ENCODE peak calls at places on chromosomes 5 and 9, in eight cellular contexts. One of them, this sample, is unnamed.

GRCh38 chr5:92801921-92802320 is 779.1 kb downstream of the NR2F1-AS1 start:
- DNase-seq in cardiac muscle cell: peak; percentile 49
- DNase-seq in mammary epithelial cell: no peak
- DNase-seq in breast epithelium: no peak
- DNase-seq in A549: peak; percentile 29
- DNase-seq in neural progenitor cell: no peak
- DNase-seq in body of pancreas: no peak
- DNase-seq in sigmoid colon: no peak
- DNase-seq in this sample: no peak

GRCh38 chr5:39205550-39205949 is 13.8 kb downstream of the FYB1 start:
- DNase-seq in cardiac muscle cell: no peak
- DNase-seq in sigmoid colon: no peak
- DNase-seq in breast epithelium: no peak
- DNase-seq in body of pancreas: no peak
- DNase-seq in mammary epithelial cell: no peak
- DNase-seq in A549: no peak
- DNase-seq in neural progenitor cell: no peak
- DNase-seq in this sample: no peak

GRCh38 chr9:85487872-85488271 is 253.9 kb downstream of the AGTPBP1 start:
- DNase-seq in sigmoid colon: no peak
- DNase-seq in mammary epithelial cell: peak; percentile 43
- DNase-seq in cardiac muscle cell: no peak
- DNase-seq in breast epithelium: no peak
- DNase-seq in A549: no peak
- DNase-seq in neural progenitor cell: no peak
- DNase-seq in body of pancreas: no peak
- DNase-seq in this sample: no peak

GRCh38 chr9:3916984-3917383 is 382.9 kb downstream of the GLIS3 start:
- DNase-seq in cardiac muscle cell: no peak
- DNase-seq in neural progenitor cell: no peak
- DNase-seq in sigmoid colon: no peak
- DNase-seq in breast epithelium: no peak
- DNase-seq in A549: peak; percentile 11
- DNase-seq in body of pancreas: no peak
- DNase-seq in mammary epithelial cell: no peak
- DNase-seq in this sample: no peak

GRCh38 chr5:417765-418559 is 25.0 kb upstream of the EXOC3 start:
- DNase-seq in mammary epithelial cell: no peak
- DNase-seq in body of pancreas: no peak
- DNase-seq in cardiac muscle cell: no peak
- DNase-seq in neural progenitor cell: no peak
- DNase-seq in A549: no peak
- DNase-seq in breast epithelium: no peak
- DNase-seq in sigmoid colon: no peak
- DNase-seq in this sample: no peak

GRCh38 chr5:76547891-76548524 is 75.2 kb downstream of the F2RL2 start:
- DNase-seq in neural progenitor cell: no peak
- DNase-seq in body of pancreas: no peak
- DNase-seq in cardiac muscle cell: no peak
- DNase-seq in mammary epithelial cell: no peak
- DNase-seq in sigmoid colon: no peak
- DNase-seq in breast epithelium: no peak
- DNase-seq in A549: no peak
- DNase-seq in this sample: no peak

GRCh38 chr9:121073038-121073437 is 1.7 kb upstream of the CNTRL start:
- DNase-seq in sigmoid colon: peak; percentile 88
- DNase-seq in mammary epithelial cell: peak; percentile 71
- DNase-seq in cardiac muscle cell: no peak
- DNase-seq in neural progenitor cell: no peak
- DNase-seq in body of pancreas: no peak
- DNase-seq in breast epithelium: no peak
- DNase-seq in A549: peak; percentile 41
- DNase-seq in this sample: peak; percentile 69

GRCh38 chr9:79572032-79572890 is 496 bp downstream of the TLE4 start:
- DNase-seq in cardiac muscle cell: peak; percentile 86
- DNase-seq in body of pancreas: peak; percentile 59
- DNase-seq in mammary epithelial cell: peak; percentile 50
- DNase-seq in sigmoid colon: peak; percentile 68
- DNase-seq in neural progenitor cell: peak; percentile 83
- DNase-seq in A549: peak; percentile 33
- DNase-seq in breast epithelium: no peak
- DNase-seq in this sample: peak; percentile 74

GRCh38 chr5:141692919-141693848 is 11.2 kb upstream of the ARAP3 start:
- DNase-seq in cardiac muscle cell: no peak
- DNase-seq in sigmoid colon: no peak
- DNase-seq in body of pancreas: no peak
- DNase-seq in mammary epithelial cell: no peak
- DNase-seq in neural progenitor cell: peak; percentile 29
- DNase-seq in breast epithelium: no peak
- DNase-seq in A549: no peak
- DNase-seq in this sample: no peak

GRCh38 chr9:20511680-20512079 is 110.6 kb downstream of the MLLT3 start:
- DNase-seq in mammary epithelial cell: peak; percentile 14
- DNase-seq in sigmoid colon: no peak
- DNase-seq in neural progenitor cell: no peak
- DNase-seq in breast epithelium: no peak
- DNase-seq in cardiac muscle cell: no peak
- DNase-seq in body of pancreas: no peak
- DNase-seq in A549: peak; percentile 26
- DNase-seq in this sample: no peak

GRCh38 chr5:39767906-39768305 is 343.1 kb upstream of the DAB2 start:
- DNase-seq in breast epithelium: no peak
- DNase-seq in cardiac muscle cell: no peak
- DNase-seq in sigmoid colon: no peak
- DNase-seq in body of pancreas: no peak
- DNase-seq in neural progenitor cell: no peak
- DNase-seq in mammary epithelial cell: no peak
- DNase-seq in A549: no peak
- DNase-seq in this sample: no peak

GRCh38 chr5:126973193-126973592 is 57.2 kb downstream of the MARCHF3 start:
- DNase-seq in breast epithelium: no peak
- DNase-seq in body of pancreas: no peak
- DNase-seq in neural progenitor cell: no peak
- DNase-seq in A549: no peak
- DNase-seq in mammary epithelial cell: no peak
- DNase-seq in sigmoid colon: no peak
- DNase-seq in cardiac muscle cell: no peak
- DNase-seq in this sample: no peak

GRCh38 chr5:112940670-112941069 is 18.6 kb upstream of the REEP5 start:
- DNase-seq in cardiac muscle cell: no peak
- DNase-seq in body of pancreas: no peak
- DNase-seq in neural progenitor cell: no peak
- DNase-seq in A549: no peak
- DNase-seq in sigmoid colon: no peak
- DNase-seq in mammary epithelial cell: no peak
- DNase-seq in breast epithelium: no peak
- DNase-seq in this sample: no peak

GRCh38 chr5:150485770-150486401 is 22.0 kb upstream of the NDST1 start:
- DNase-seq in neural progenitor cell: peak; percentile 81
- DNase-seq in A549: peak; percentile 48
- DNase-seq in cardiac muscle cell: peak; percentile 74
- DNase-seq in mammary epithelial cell: no peak
- DNase-seq in sigmoid colon: peak; percentile 85
- DNase-seq in body of pancreas: peak; percentile 59
- DNase-seq in breast epithelium: no peak
- DNase-seq in this sample: peak; percentile 77

GRCh38 chr9:111114486-111114885 is 76.2 kb upstream of the LPAR1 start:
- DNase-seq in neural progenitor cell: no peak
- DNase-seq in sigmoid colon: no peak
- DNase-seq in cardiac muscle cell: no peak
- DNase-seq in mammary epithelial cell: no peak
- DNase-seq in body of pancreas: no peak
- DNase-seq in breast epithelium: no peak
- DNase-seq in A549: no peak
- DNase-seq in this sample: no peak

GRCh38 chr5:51882647-51883046 is 499.4 kb downstream of the ISL1 start:
- DNase-seq in breast epithelium: no peak
- DNase-seq in mammary epithelial cell: no peak
- DNase-seq in body of pancreas: no peak
- DNase-seq in neural progenitor cell: no peak
- DNase-seq in sigmoid colon: no peak
- DNase-seq in A549: no peak
- DNase-seq in cardiac muscle cell: no peak
- DNase-seq in this sample: no peak

GRCh38 chr9:134622896-134623407 is 18.7 kb upstream of the COL5A1 start:
- DNase-seq in body of pancreas: peak; percentile 2
- DNase-seq in A549: no peak
- DNase-seq in cardiac muscle cell: no peak
- DNase-seq in breast epithelium: peak; percentile 46
- DNase-seq in mammary epithelial cell: no peak
- DNase-seq in sigmoid colon: no peak
- DNase-seq in neural progenitor cell: no peak
- DNase-seq in this sample: peak; percentile 36

GRCh38 chr5:6765612-6766525 is 52.6 kb downstream of the TENT4A start:
- DNase-seq in cardiac muscle cell: peak; percentile 78
- DNase-seq in mammary epithelial cell: peak; percentile 79
- DNase-seq in breast epithelium: peak; percentile 75
- DNase-seq in sigmoid colon: peak; percentile 77
- DNase-seq in A549: peak; percentile 90
- DNase-seq in body of pancreas: peak; percentile 74
- DNase-seq in neural progenitor cell: peak; percentile 88
- DNase-seq in this sample: peak; percentile 73

GRCh38 chr5:40676643-40677333 is 2.9 kb upstream of the PTGER4 start:
- DNase-seq in breast epithelium: no peak
- DNase-seq in neural progenitor cell: no peak
- DNase-seq in cardiac muscle cell: no peak
- DNase-seq in A549: no peak
- DNase-seq in mammary epithelial cell: peak; percentile 43
- DNase-seq in sigmoid colon: peak; percentile 79
- DNase-seq in body of pancreas: no peak
- DNase-seq in this sample: peak; percentile 67

GRCh38 chr5:131548190-131548589 is 86.8 kb downstream of the RAPGEF6 start:
- DNase-seq in mammary epithelial cell: no peak
- DNase-seq in breast epithelium: no peak
- DNase-seq in cardiac muscle cell: no peak
- DNase-seq in body of pancreas: no peak
- DNase-seq in sigmoid colon: no peak
- DNase-seq in neural progenitor cell: no peak
- DNase-seq in A549: no peak
- DNase-seq in this sample: no peak

GRCh38 chr5:179311091-179311470 is 34.2 kb downstream of the ADAMTS2 start:
- DNase-seq in cardiac muscle cell: no peak
- DNase-seq in body of pancreas: no peak
- DNase-seq in sigmoid colon: peak; percentile 60
- DNase-seq in neural progenitor cell: no peak
- DNase-seq in A549: no peak
- DNase-seq in mammary epithelial cell: no peak
- DNase-seq in breast epithelium: peak; percentile 31
- DNase-seq in this sample: no peak

GRCh38 chr9:21994526-21994995 is at the start of gene CDKN2B-AS1:
- DNase-seq in sigmoid colon: no peak
- DNase-seq in cardiac muscle cell: peak; percentile 51
- DNase-seq in mammary epithelial cell: peak; percentile 77
- DNase-seq in breast epithelium: no peak
- DNase-seq in A549: no peak
- DNase-seq in body of pancreas: peak; percentile 36
- DNase-seq in neural progenitor cell: peak; percentile 55
- DNase-seq in this sample: peak; percentile 37

DNA sequence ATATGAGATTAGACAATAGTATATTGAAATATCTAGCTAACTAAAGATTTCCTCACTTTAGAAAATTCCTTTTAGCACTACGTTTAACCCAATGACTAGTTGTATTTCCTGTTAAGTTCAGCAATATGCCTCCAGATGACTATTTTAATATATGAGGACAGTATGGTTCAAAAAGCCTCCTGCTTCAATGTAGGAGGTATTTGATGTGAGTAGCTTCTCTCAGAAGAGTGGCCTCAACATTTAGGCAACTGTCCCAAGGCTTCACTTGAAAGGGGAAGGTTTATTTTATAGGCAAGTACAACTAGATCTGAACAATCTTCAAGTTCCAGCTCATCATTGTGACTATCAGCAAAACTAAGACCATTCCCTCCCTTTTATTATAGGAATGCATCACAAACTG is 2.1 kb upstream of the MEF2C start:
- DNase-seq in body of pancreas: no peak
- DNase-seq in neural progenitor cell: no peak
- DNase-seq in A549: no peak
- DNase-seq in cardiac muscle cell: no peak
- DNase-seq in mammary epithelial cell: no peak
- DNase-seq in breast epithelium: no peak
- DNase-seq in sigmoid colon: no peak
- DNase-seq in this sample: no peak
- H3K4me1 ChIP-seq in body of pancreas: peaks cover 12% of the 10 kb centered on the region
- H3K4me1 ChIP-seq in neural progenitor cell: peaks cover 15% of the 10 kb centered on the region
- H3K4me1 ChIP-seq in A549: peaks cover 6% of the 10 kb centered on the region
- H3K4me1 ChIP-seq in cardiac muscle cell: peaks cover 12% of the 10 kb centered on the region
- H3K4me1 ChIP-seq in mammary epithelial cell: peaks cover 15% of the 10 kb centered on the region
- H3K4me1 ChIP-seq in breast epithelium: no peaks in the 10 kb centered on the region
- H3K4me1 ChIP-seq in sigmoid colon: peaks cover 51% of the 10 kb centered on the region
- H3K4me1 ChIP-seq in this sample: no peaks in the 10 kb centered on the region

DNA sequence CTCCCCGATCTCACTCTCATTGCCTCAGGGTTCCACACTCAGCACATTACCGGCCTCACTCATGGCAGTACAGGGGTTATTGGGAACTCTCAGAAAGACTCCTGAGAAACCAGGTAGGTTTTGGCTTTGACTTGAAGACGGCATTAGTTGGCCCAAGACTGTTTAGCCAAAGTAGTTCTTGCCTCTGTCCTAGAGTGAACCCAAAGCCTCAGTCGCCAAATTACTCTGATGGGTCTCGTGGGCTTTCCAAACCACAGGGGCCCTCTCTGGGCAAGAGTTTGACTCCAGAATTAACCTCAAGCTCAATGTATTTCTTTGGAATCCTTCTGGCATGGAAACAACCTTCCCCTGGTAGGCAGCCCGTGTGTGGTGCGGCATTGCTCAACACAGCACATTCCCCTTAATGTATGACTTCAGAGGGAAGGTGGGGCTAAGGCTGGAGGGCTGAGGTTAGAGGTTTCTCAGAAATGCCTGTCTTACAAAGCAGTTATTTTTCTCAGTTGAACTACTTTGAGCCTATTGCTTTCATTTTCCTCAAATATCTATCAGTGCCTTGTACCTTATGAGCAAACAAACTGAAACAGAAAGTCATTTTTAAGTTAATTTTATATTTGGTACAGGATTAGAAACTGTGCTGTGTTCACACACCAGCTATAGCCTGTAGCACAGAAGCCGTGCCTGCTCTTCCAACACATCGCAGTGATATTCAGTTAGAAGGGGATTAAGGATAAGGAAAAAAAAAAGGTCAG is 123.8 kb upstream of the HAPLN1 start:
- DNase-seq in neural progenitor cell: no peak
- DNase-seq in A549: no peak
- DNase-seq in sigmoid colon: no peak
- DNase-seq in breast epithelium: no peak
- DNase-seq in body of pancreas: no peak
- DNase-seq in cardiac muscle cell: no peak
- DNase-seq in mammary epithelial cell: peak; percentile 62
- DNase-seq in this sample: no peak
- H3K4me3 ChIP-seq in neural progenitor cell: no peak overlapping the region
- H3K4me3 ChIP-seq in A549: no peak overlapping the region
- H3K4me3 ChIP-seq in sigmoid colon: no peak overlapping the region
- H3K4me3 ChIP-seq in breast epithelium: peak overlapping the region; percentile 30
- H3K4me3 ChIP-seq in body of pancreas: no peak overlapping the region
- H3K4me3 ChIP-seq in cardiac muscle cell: no peak overlapping the region
- H3K4me3 ChIP-seq in mammary epithelial cell: no peak overlapping the region
- H3K4me3 ChIP-seq in this sample: no peak overlapping the region

GRCh38 chr5:35644543-35644942 is 26.9 kb downstream of the SPEF2 start:
- DNase-seq in body of pancreas: no peak
- DNase-seq in mammary epithelial cell: peak; percentile 33
- DNase-seq in A549: peak; percentile 43
- DNase-seq in sigmoid colon: no peak
- DNase-seq in neural progenitor cell: peak; percentile 11
- DNase-seq in breast epithelium: no peak
- DNase-seq in cardiac muscle cell: no peak
- DNase-seq in this sample: no peak
- TF ChIP-seq CTCF in body of pancreas: no peak
- TF ChIP-seq CTCF in mammary epithelial cell: no peak
- TF ChIP-seq CTCF in A549: no peak
- TF ChIP-seq CTCF in sigmoid colon: no peak
- TF ChIP-seq CTCF in neural progenitor cell: peak; percentile 5
- TF ChIP-seq CTCF in breast epithelium: no peak
- TF ChIP-seq CTCF in cardiac muscle cell: no peak
- TF ChIP-seq CTCF in this sample: no peak

GRCh38 chr5:53578854-53579253 is 18.4 kb downstream of the NDUFS4 start:
- DNase-seq in A549: no peak
- DNase-seq in cardiac muscle cell: no peak
- DNase-seq in sigmoid colon: no peak
- DNase-seq in breast epithelium: no peak
- DNase-seq in body of pancreas: no peak
- DNase-seq in mammary epithelial cell: no peak
- DNase-seq in neural progenitor cell: no peak
- DNase-seq in this sample: no peak
- H3K4me1 ChIP-seq in A549: peaks cover 16% of the 10 kb centered on the region
- H3K4me1 ChIP-seq in cardiac muscle cell: peaks cover 3% of the 10 kb centered on the region
- H3K4me1 ChIP-seq in sigmoid colon: peaks cover 32% of the 10 kb centered on the region
- H3K4me1 ChIP-seq in breast epithelium: no peaks in the 10 kb centered on the region
- H3K4me1 ChIP-seq in body of pancreas: peaks cover 18% of the 10 kb centered on the region
- H3K4me1 ChIP-seq in mammary epithelial cell: no peaks in the 10 kb centered on the region
- H3K4me1 ChIP-seq in neural progenitor cell: peaks cover 15% of the 10 kb centered on the region
- H3K4me1 ChIP-seq in this sample: no peaks in the 10 kb centered on the region

This sample was measured in heart left ventricle.